ENCODE peak calls at places on chromosomes 2 and 18, in six cellular contexts. K is IMR-90; L is mammary epithelial cell; T is CD8-positive, alpha-beta T cell; B is prostate gland; X is A549. V is an unnamed sample. For H3K9me3 and H3K4me1, the result is how much of the 10 kb centered on the place peaks cover.

GRCh38 chr2:234111523-234111922 is 61.0 kb downstream of the SPP2 start:
- DNase-seq in L (peak), K (peak), B (no peak), X (peak), T (no peak), V (no peak)

GRCh38 chr18:62939433-62939832 is 224.1 kb downstream of the PHLPP1 start:
- DNase-seq in B (no peak), K (no peak), X (no peak), L (no peak), T (no peak), V (no peak)

GRCh38 chr2:106572541-106573148 is 85.5 kb downstream of the CD8B2 start:
- DNase-seq in K (no peak), L (no peak), T (no peak), B (no peak), X (peak), V (no peak)

GRCh38 chr2:39435974-39436591 is 1.0 kb downstream of the MAP4K3 start:
- DNase-seq in T (no peak), L (peak), K (peak), X (no peak), B (peak), V (no peak)

GRCh38 chr2:179612591-179613298 is 248.7 kb downstream of the ZNF385B start:
- DNase-seq in T (no peak), L (no peak), B (no peak), X (no peak), K (no peak), V (no peak)

GRCh38 chr2:12106440-12107080 is 360.1 kb downstream of the LPIN1 start:
- DNase-seq in T (no peak), L (peak), K (peak), B (no peak), X (peak), V (peak)

GRCh38 chr2:82139979-82140611 is 1835.5 kb upstream of the LRRTM1 start:
- DNase-seq in B (peak), K (no peak), X (no peak), L (peak), T (no peak), V (no peak)

GRCh38 chr18:23340661-23341060 is 112.4 kb upstream of the RIOK3 start:
- DNase-seq in X (no peak), L (no peak), T (no peak), B (no peak), K (peak), V (no peak)

GRCh38 chr2:212414699-212415309 is 123.8 kb downstream of the ERBB4 start:
- DNase-seq in T (no peak), B (no peak), K (no peak), L (no peak), X (no peak), V (no peak)

GRCh38 chr2:224946911-224947310 is 95.4 kb downstream of the DOCK10 start:
- DNase-seq in L (peak), B (no peak), X (no peak), K (peak), T (no peak), V (no peak)

GRCh38 chr2:84545030-84545429 is 28.7 kb downstream of the DNAH6 start:
- DNase-seq in L (no peak), T (no peak), B (no peak), X (no peak), K (no peak), V (no peak)

GRCh38 chr2:131105950-131106801 is 1.0 kb downstream of the PLEKHB2 start:
- DNase-seq in L (peak), T (no peak), X (peak), K (peak), B (no peak), V (peak)

GRCh38 chr2:45288532-45288931 is 279.3 kb upstream of the SIX2 start:
- DNase-seq in T (no peak), X (no peak), K (peak), L (peak), B (no peak), V (no peak)

GRCh38 chr18:52723456-52724065 is 383.6 kb downstream of the DCC start:
- DNase-seq in B (no peak), X (no peak), T (no peak), L (peak), K (no peak), V (no peak)

GRCh38 chr2:7725132-7725849 is 808.1 kb downstream of the RNF144A start:
- DNase-seq in L (no peak), B (no peak), X (no peak), K (peak), T (peak), V (no peak)

DNA sequence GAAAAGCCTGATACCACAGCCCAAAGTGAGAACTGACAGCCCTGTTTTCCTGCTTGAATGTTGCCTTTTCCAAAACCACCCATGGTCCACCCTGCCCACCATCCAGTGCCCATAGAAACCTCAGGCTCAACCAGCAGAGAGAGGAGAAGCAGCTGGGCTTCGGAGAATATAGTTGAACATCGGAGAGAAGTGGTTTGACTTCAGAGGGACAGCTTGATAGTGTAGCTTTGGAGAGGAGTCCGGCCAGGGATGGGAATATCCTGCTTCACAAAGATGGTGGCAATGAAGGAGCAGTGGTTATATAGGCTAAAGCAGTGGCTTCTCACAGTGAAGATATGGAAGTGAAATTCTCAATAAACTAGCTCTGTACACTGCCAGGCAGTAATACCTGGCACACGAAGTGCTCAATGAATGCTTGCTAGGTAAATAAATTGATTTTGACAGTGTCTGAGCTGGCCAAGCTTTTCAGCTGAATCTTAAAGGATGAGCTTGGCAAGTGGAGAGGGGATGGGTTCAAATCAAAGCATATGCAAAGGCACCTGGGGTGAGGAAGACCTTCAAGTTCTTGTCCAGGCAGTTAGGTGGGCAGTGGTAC is 21.2 kb downstream of the AFF3 start:
- DNase-seq in L (no peak), X (no peak), K (no peak), B (peak), T (no peak), V (no peak)
- H3K9me3 ChIP-seq in L (under half), X (under half), K (under half), B (under half), T (under half), V (under half)

GRCh38 chr2:72793798-72794447 is 31.9 kb downstream of the EXOC6B start:
- DNase-seq in K (peak), L (no peak), T (no peak), X (peak), B (no peak), V (no peak)
- H3K4me1 ChIP-seq in K (under half), L (under half), T (under half), X (under half), B (under half), V (under half)

GRCh38 chr2:196808281-196808680 is 874 bp downstream of the C2orf66 start:
- DNase-seq in T (no peak), L (no peak), X (peak), K (no peak), B (no peak), V (no peak)

GRCh38 chr2:196804381-196804780 is 4.8 kb downstream of the C2orf66 start:
- DNase-seq in X (no peak), T (no peak), L (no peak), B (no peak), K (no peak), V (no peak)

DNA sequence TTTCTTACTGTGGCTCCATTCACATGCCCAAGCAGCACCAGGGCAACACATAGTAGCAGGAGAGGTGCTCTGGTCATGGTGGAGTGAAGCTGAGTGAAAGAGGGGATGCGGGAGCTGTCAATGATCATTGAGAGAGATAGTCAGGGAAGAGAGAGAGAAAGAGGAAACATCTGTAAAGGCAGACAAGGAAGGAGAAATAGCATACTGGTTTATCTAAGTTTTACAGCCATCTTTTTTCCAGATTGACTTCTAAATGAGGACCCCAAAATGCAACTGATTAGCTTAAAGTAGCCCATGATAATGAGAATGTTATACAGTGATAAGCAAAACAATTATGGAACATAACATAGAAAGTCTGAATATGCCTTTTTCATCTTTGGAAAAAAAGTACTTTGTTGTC is at the start of gene C2orf66:
- DNase-seq in T (no peak), K (no peak), X (no peak), L (no peak), B (no peak), V (no peak)
- H3K4me3 ChIP-seq in T (no peak), K (no peak), X (no peak), L (no peak), B (no peak), V (no peak)

GRCh38 chr18:36532394-36532793 is 234.9 kb downstream of the FHOD3 start:
- DNase-seq in L (peak), X (no peak), B (no peak), T (no peak), K (peak), V (no peak)

GRCh38 chr18:36532815-36533214 is 235.3 kb downstream of the FHOD3 start:
- DNase-seq in T (no peak), K (no peak), X (no peak), B (no peak), L (no peak), V (no peak)

GRCh38 chr18:36530676-36531405 is 233.3 kb downstream of the FHOD3 start:
- DNase-seq in L (no peak), K (no peak), T (no peak), B (no peak), X (no peak), V (no peak)

GRCh38 chr18:36529747-36530146 is 232.2 kb downstream of the FHOD3 start:
- DNase-seq in L (no peak), X (no peak), B (no peak), K (no peak), T (no peak), V (no peak)

GRCh38 chr18:36531636-36532035 is 234.1 kb downstream of the FHOD3 start:
- DNase-seq in X (no peak), B (no peak), K (no peak), L (no peak), T (no peak), V (no peak)
- H3K9me3 ChIP-seq in X (under half), B (under half), K (under half), L (under half), T (under half), V (under half)

V was measured in lung.